ENCODE peak calls at places on chromosome 3, in four cellular contexts. One of them, this sample, is unnamed.

GRCh38 chr3:69439683-69440270 is 53.9 kb upstream of the FRMD4B start:
- DNase-seq in K562: no peak
- DNase-seq in HepG2: peak; percentile 3
- DNase-seq in GM12878: peak; percentile 16
- DNase-seq in this sample: no peak

GRCh38 chr3:194205675-194206133 is 69.8 kb downstream of the HES1 start:
- DNase-seq in GM12878: no peak
- DNase-seq in HepG2: no peak
- DNase-seq in K562: no peak
- DNase-seq in this sample: peak; percentile 28

GRCh38 chr3:40120816-40121215 is 188.7 kb upstream of the EIF1B start:
- DNase-seq in GM12878: no peak
- DNase-seq in K562: no peak
- DNase-seq in HepG2: no peak
- DNase-seq in this sample: no peak

GRCh38 chr3:77298405-77298804 is 258.5 kb downstream of the ROBO2 start:
- DNase-seq in HepG2: no peak
- DNase-seq in GM12878: no peak
- DNase-seq in K562: no peak
- DNase-seq in this sample: no peak

GRCh38 chr3:99542771-99543518 is 95.4 kb upstream of the COL8A1 start:
- DNase-seq in GM12878: no peak
- DNase-seq in HepG2: no peak
- DNase-seq in K562: no peak
- DNase-seq in this sample: no peak

GRCh38 chr3:184227481-184227935 is 1.9 kb upstream of the VWA5B2 start:
- DNase-seq in GM12878: no peak
- DNase-seq in K562: peak; percentile 80
- DNase-seq in HepG2: peak; percentile 44
- DNase-seq in this sample: peak; percentile 63

GRCh38 chr3:110265302-110265701 is 806.3 kb upstream of the NECTIN3 start:
- DNase-seq in HepG2: no peak
- DNase-seq in GM12878: no peak
- DNase-seq in K562: no peak
- DNase-seq in this sample: no peak

GRCh38 chr3:24496529-24497482 is 2.2 kb upstream of the THRB start:
- DNase-seq in GM12878: no peak
- DNase-seq in HepG2: peak; percentile 82
- DNase-seq in K562: peak; percentile 67
- DNase-seq in this sample: peak; percentile 74

GRCh38 chr3:63343674-63344073 is 65.6 kb downstream of the SYNPR start:
- DNase-seq in GM12878: peak; percentile 4
- DNase-seq in K562: peak; percentile 9
- DNase-seq in HepG2: peak; percentile 39
- DNase-seq in this sample: peak; percentile 35
- TF ChIP-seq BHLHE40 in GM12878: no peak
- TF ChIP-seq BHLHE40 in K562: no peak
- TF ChIP-seq BHLHE40 in HepG2: no peak
- TF ChIP-seq BHLHE40 in this sample: no peak

GRCh38 chr3:113250566-113250965 is 39.2 kb downstream of the BOC start:
- DNase-seq in HepG2: no peak
- DNase-seq in GM12878: no peak
- DNase-seq in K562: no peak
- DNase-seq in this sample: no peak

GRCh38 chr3:113247051-113247450 is 35.7 kb downstream of the BOC start:
- DNase-seq in K562: no peak
- DNase-seq in GM12878: no peak
- DNase-seq in HepG2: no peak
- DNase-seq in this sample: no peak

GRCh38 chr3:113247664-113248458 is 36.5 kb downstream of the BOC start:
- DNase-seq in K562: no peak
- DNase-seq in GM12878: no peak
- DNase-seq in HepG2: no peak
- DNase-seq in this sample: no peak

GRCh38 chr3:113249601-113250000 is 38.2 kb downstream of the BOC start:
- DNase-seq in K562: no peak
- DNase-seq in GM12878: no peak
- DNase-seq in HepG2: no peak
- DNase-seq in this sample: no peak

DNA sequence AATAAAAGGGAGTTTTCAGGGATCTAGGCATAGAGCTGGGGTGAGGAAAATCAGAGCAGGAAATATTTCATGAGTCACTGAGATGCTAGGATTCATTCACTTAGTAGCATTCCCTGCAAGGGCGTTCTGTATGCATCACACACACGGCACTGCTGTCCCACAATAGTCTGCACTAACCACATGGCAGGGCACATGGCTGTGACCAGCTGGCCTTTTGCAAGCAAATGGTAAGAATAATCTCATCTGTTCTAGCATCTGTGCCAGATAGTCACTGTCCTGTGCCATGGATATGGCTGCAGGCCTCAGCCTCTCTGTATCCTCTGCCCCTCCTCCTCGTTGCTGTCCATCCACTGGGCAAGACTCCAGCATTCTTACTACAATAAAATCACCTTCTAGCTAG is 37.8 kb downstream of the BOC start:
- DNase-seq in HepG2: no peak
- DNase-seq in K562: no peak
- DNase-seq in GM12878: no peak
- DNase-seq in this sample: no peak
- TF ChIP-seq FOXM1 in HepG2: no peak
- TF ChIP-seq FOXM1 in K562: no peak
- TF ChIP-seq FOXM1 in GM12878: no peak
- TF ChIP-seq FOXM1 in this sample: no peak

DNA sequence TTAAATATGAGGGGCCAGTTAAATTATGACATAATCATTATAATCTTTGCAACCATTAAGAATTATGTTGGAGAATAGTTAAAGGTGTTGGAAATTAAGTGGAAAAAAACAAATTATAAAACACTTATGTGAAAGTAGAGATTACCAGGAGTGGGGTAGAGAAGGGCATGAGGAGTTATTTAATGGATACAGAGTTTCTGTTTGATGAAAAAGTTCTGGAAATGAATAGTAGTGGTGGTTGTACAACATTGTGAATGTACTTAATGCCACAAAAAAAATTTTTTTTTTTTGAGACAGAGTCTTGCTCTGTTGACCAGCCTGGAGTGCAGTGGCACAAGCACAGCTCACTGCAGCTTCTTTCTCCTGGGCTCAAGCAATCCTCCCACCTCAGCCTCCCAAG is 25.1 kb upstream of the TNIK start:
- DNase-seq in GM12878: no peak
- DNase-seq in HepG2: no peak
- DNase-seq in K562: no peak
- DNase-seq in this sample: no peak
- TF ChIP-seq BHLHE40 in GM12878: no peak
- TF ChIP-seq BHLHE40 in HepG2: no peak
- TF ChIP-seq BHLHE40 in K562: no peak
- TF ChIP-seq BHLHE40 in this sample: no peak

GRCh38 chr3:3191675-3192480 is 12.4 kb upstream of the CRBN start:
- DNase-seq in K562: peak; percentile 46
- DNase-seq in HepG2: no peak
- DNase-seq in GM12878: no peak
- DNase-seq in this sample: no peak

GRCh38 chr3:3192481-3192764 is 12.9 kb upstream of the CRBN start:
- DNase-seq in K562: no peak
- DNase-seq in GM12878: no peak
- DNase-seq in HepG2: no peak
- DNase-seq in this sample: no peak

GRCh38 chr3:3200632-3201212 is 21.2 kb upstream of the CRBN start:
- DNase-seq in K562: peak; percentile 32
- DNase-seq in GM12878: peak; percentile 12
- DNase-seq in HepG2: peak; percentile 71
- DNase-seq in this sample: peak; percentile 16

GRCh38 chr3:3201584-3201983 is 22.1 kb upstream of the CRBN start:
- DNase-seq in GM12878: peak; percentile 41
- DNase-seq in K562: no peak
- DNase-seq in HepG2: no peak
- DNase-seq in this sample: no peak

DNA sequence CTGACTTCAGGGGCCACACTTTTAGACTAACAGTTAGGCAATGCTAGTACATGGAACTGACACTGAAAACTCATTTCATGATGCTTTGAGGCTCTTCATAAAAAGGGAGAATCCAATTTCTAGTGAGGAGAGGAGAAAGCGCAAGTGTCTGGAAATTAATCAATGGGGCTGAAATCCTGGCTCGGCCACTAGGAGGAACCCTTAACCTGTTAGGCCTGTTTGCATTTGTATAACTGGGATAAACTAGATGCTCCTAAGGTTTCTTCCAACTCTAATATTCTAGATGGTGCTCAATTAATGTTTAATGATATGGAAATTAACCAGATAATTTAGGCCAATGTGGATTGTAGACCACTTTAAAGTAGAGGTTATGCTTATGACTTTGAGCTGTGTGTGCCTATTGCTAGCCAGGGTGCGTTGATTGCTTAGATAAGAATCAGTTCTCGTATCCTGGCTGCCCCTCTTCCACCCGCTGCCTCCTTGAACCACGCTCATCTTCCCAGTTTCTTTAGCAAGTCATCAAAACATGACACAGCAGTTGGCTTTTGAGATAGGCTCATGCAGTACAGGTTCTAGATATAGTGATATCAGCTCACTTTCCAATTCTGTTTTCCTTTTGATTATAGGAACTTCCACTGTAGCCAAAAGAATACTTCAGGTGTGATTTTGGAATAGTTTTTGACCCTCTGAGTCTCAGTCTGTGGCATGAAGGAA is 16.8 kb upstream of the CRBN start:
- DNase-seq in GM12878: no peak
- DNase-seq in HepG2: no peak
- DNase-seq in K562: no peak
- DNase-seq in this sample: peak; percentile 14
- TF ChIP-seq FOXM1 in GM12878: no peak
- TF ChIP-seq FOXM1 in HepG2: no peak
- TF ChIP-seq FOXM1 in K562: no peak
- TF ChIP-seq FOXM1 in this sample: no peak

GRCh38 chr3:135751991-135752390 is 213.5 kb upstream of the PPP2R3A start:
- DNase-seq in GM12878: no peak
- DNase-seq in HepG2: no peak
- DNase-seq in K562: no peak
- DNase-seq in this sample: no peak

GRCh38 chr3:135756016-135756695 is 209.4 kb upstream of the PPP2R3A start:
- DNase-seq in K562: no peak
- DNase-seq in HepG2: no peak
- DNase-seq in GM12878: no peak
- DNase-seq in this sample: no peak

GRCh38 chr3:135757421-135757820 is 208.1 kb upstream of the PPP2R3A start:
- DNase-seq in HepG2: no peak
- DNase-seq in GM12878: no peak
- DNase-seq in K562: no peak
- DNase-seq in this sample: no peak

GRCh38 chr3:135752851-135753250 is 212.7 kb upstream of the PPP2R3A start:
- DNase-seq in HepG2: peak; percentile 3
- DNase-seq in GM12878: no peak
- DNase-seq in K562: no peak
- DNase-seq in this sample: no peak

DNA sequence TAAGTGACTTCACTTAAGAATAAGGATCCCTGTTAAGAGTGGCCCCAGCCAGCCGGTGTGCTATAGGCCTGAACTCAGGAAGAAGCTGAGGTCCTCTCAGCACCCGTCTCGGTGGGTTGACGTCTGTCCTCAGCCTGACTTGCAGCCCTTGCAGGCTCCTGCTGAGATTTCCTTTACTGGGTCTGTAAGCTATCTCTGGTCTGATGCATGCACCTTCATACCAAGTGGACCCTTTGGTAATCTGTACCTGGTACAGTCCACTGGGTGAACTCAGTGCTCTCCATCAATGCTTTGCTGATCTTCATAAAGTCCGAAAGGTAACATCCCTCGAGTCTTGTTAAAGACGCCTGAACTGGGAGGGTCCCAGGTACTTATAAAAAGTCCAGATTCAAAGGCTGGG is 212.0 kb upstream of the PPP2R3A start:
- DNase-seq in GM12878: no peak
- DNase-seq in K562: no peak
- DNase-seq in HepG2: no peak
- DNase-seq in this sample: no peak
- TF ChIP-seq BHLHE40 in GM12878: no peak
- TF ChIP-seq BHLHE40 in K562: no peak
- TF ChIP-seq BHLHE40 in HepG2: no peak
- TF ChIP-seq BHLHE40 in this sample: no peak

GRCh38 chr3:119311191-119311925 is 17.2 kb downstream of the ARHGAP31 start:
- DNase-seq in HepG2: no peak
- DNase-seq in GM12878: no peak
- DNase-seq in K562: no peak
- DNase-seq in this sample: no peak

GRCh38 chr3:119313461-119313860 is 19.3 kb downstream of the ARHGAP31 start:
- DNase-seq in K562: no peak
- DNase-seq in HepG2: no peak
- DNase-seq in GM12878: no peak
- DNase-seq in this sample: no peak

GRCh38 chr3:119308355-119308754 is 14.2 kb downstream of the ARHGAP31 start:
- DNase-seq in GM12878: no peak
- DNase-seq in K562: no peak
- DNase-seq in HepG2: no peak
- DNase-seq in this sample: no peak

GRCh38 chr3:119309591-119309990 is 15.4 kb downstream of the ARHGAP31 start:
- DNase-seq in HepG2: no peak
- DNase-seq in GM12878: no peak
- DNase-seq in K562: no peak
- DNase-seq in this sample: no peak

DNA sequence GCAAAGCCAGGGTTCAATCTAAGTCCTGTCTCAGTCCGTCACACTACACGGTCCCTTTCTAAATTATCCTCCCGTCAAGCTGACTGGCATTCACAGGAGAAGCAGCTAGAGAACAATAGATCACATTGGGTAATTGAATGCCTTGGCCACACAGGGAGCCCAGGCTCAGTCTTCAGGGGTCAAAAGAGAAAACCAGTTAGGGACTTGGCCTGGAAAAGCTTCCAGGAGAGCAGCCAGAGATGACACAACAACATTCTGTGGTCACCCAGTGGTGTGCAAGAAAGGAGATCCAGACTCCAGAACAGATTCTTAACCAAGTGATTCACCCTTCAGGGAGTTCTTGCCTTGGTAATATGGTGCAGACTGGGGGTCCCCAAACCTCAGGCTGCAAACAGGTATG is 15.9 kb downstream of the ARHGAP31 start:
- DNase-seq in GM12878: no peak
- DNase-seq in HepG2: no peak
- DNase-seq in K562: no peak
- DNase-seq in this sample: no peak
- TF ChIP-seq FOXM1 in GM12878: no peak
- TF ChIP-seq FOXM1 in HepG2: no peak
- TF ChIP-seq FOXM1 in K562: no peak
- TF ChIP-seq FOXM1 in this sample: no peak